ENCODE peak calls at places on chromosomes 13 and 19, in five cellular contexts. V is T1000; O is fibroblast of lung; G is activated gamma-delta T cell treated with anti-CD3 and anti-CD28 coated beads, Interleukin-2, amount 50 U/mL, for 16 hours; Y is A172. D is an unnamed sample.
A peak's percentile ranks its signal among the peaks of the same experiment; 100 is the strongest.

GRCh38 chr13:108980237-108980636 is 350.8 kb downstream of the MYO16 start:
- DNase-seq in V (no peak), O (no peak), G (no peak), Y (no peak), D (no peak)

GRCh38 chr13:28493740-28494536 is 990 bp downstream of the FLT1 start:
- DNase-seq in V (no peak), O (no peak), G (no peak), Y (no peak), D (no peak)

GRCh38 chr13:23567792-23568480 is 2.3 kb upstream of the TNFRSF19 start:
- DNase-seq in V (no peak), O (peak; percentile 12), G (no peak), Y (no peak), D (no peak)

GRCh38 chr13:77316430-77316829 is 10.5 kb downstream of the MYCBP2 start:
- DNase-seq in V (no peak), O (no peak), G (no peak), Y (no peak), D (no peak)

GRCh38 chr13:62176051-62176450 is 760.4 kb upstream of the PCDH20 start:
- DNase-seq in V (no peak), O (peak; percentile 44), G (no peak), Y (peak; percentile 11), D (no peak)

GRCh38 chr13:109454167-109454917 is 332.0 kb downstream of the IRS2 start:
- DNase-seq in V (no peak), O (peak; percentile 60), G (no peak), Y (no peak), D (no peak)

GRCh38 chr13:102830646-102831045 is 15.2 kb upstream of the ERCC5 start:
- DNase-seq in V (no peak), O (peak; percentile 13), G (no peak), Y (peak; percentile 39), D (no peak)

GRCh38 chr19:40217027-40217810 is 965 bp downstream of the TTC9B start:
- DNase-seq in V (no peak), O (no peak), G (no peak), Y (no peak), D (peak; percentile 22)

GRCh38 chr13:111385182-111385857 is 64.9 kb downstream of the TEX29 start:
- DNase-seq in V (no peak), O (no peak), G (no peak), Y (no peak), D (no peak)

GRCh38 chr13:74258951-74259350 is 124.7 kb upstream of the KLF12 start:
- DNase-seq in V (no peak), O (no peak), G (no peak), Y (no peak), D (no peak)

GRCh38 chr19:40284501-40285352 is at the start of gene AKT2:
- DNase-seq in V (no peak), O (peak; percentile 62), G (peak; percentile 67), Y (peak; percentile 6), D (peak; percentile 5)

GRCh38 chr19:36203293-36203692 is 11.2 kb downstream of the ZNF565 start:
- DNase-seq in V (no peak), O (no peak), G (no peak), Y (no peak), D (no peak)

GRCh38 chr13:35190241-35190640 is 248.2 kb downstream of the NBEA start:
- DNase-seq in V (no peak), O (no peak), G (no peak), Y (no peak), D (no peak)

GRCh38 chr13:40164137-40164536 is 502.3 kb downstream of the FOXO1 start:
- DNase-seq in V (no peak), O (no peak), G (no peak), Y (peak; percentile 41), D (no peak)

GRCh38 chr13:60837806-60838205 is 440.8 kb downstream of the TDRD3 start:
- DNase-seq in V (no peak), O (peak; percentile 62), G (no peak), Y (no peak), D (no peak)

GRCh38 chr13:32045963-32046785 is 14.6 kb downstream of the FRY start:
- DNase-seq in V (no peak), O (peak; percentile 54), G (no peak), Y (no peak), D (no peak)

GRCh38 chr19:54433697-54434096 is 15.3 kb upstream of the LENG8 start:
- DNase-seq in V (no peak), O (no peak), G (no peak), Y (no peak), D (no peak)

GRCh38 chr13:20230913-20231838 is 943 bp downstream of the GJB6 start:
- DNase-seq in V (no peak), O (no peak), G (no peak), Y (no peak), D (no peak)